ENCODE peak calls at places on chromosome 7, in four cellular contexts. A, I, G and P are unnamed samples.

GRCh38 chr7:137925091-137925490 is 76.8 kb downstream of the CREB3L2 start:
- DNase-seq in G (no peak), A (no peak), I (no peak), P (no peak)

GRCh38 chr7:105187302-105188169 is 173.5 kb downstream of the KMT2E start:
- DNase-seq in A (no peak), I (no peak), G (no peak), P (no peak)

GRCh38 chr7:70565723-70566122 is 566.2 kb upstream of the GALNT17 start:
- DNase-seq in G (no peak), I (no peak), A (no peak), P (no peak)

GRCh38 chr7:104153287-104153686 is 54.5 kb downstream of the ORC5 start:
- DNase-seq in A (no peak), I (no peak), G (no peak), P (no peak)

GRCh38 chr7:129332354-129333056 is 101.7 kb upstream of the STRIP2 start:
- DNase-seq in I (no peak), A (no peak), G (no peak), P (no peak)

GRCh38 chr7:23003505-23004246 is 10.3 kb downstream of the HYCC1 start:
- DNase-seq in I (no peak), G (no peak), A (no peak), P (no peak)

GRCh38 chr7:159136013-159136412 is 8.7 kb downstream of the VIPR2 start:
- DNase-seq in G (no peak), I (no peak), A (peak), P (no peak)

GRCh38 chr7:111866787-111867186 is 304.5 kb upstream of the IMMP2L start:
- DNase-seq in G (no peak), A (no peak), I (no peak), P (no peak)

GRCh38 chr7:72465521-72465920 is 53.4 kb upstream of the CALN1 start:
- DNase-seq in A (no peak), I (no peak), G (no peak), P (no peak)

GRCh38 chr7:150368098-150368883 is at the start of gene REPIN1:
- DNase-seq in A (peak), I (peak), G (peak), P (peak)

GRCh38 chr7:107891619-107892366 is 810 bp downstream of the DLD start:
- DNase-seq in I (no peak), G (no peak), A (no peak), P (no peak)

GRCh38 chr7:82305347-82306005 is 138.1 kb downstream of the CACNA2D1 start:
- DNase-seq in A (no peak), I (peak), G (no peak), P (no peak)
- TF ChIP-seq CTCF in A (no peak), I (no peak), G (no peak), P (no peak)

GRCh38 chr7:94004024-94004945 is at the start of gene BET1:
- DNase-seq in A (peak), G (peak), I (peak), P (peak)
- TF ChIP-seq CTCF in A (no peak), G (no peak), I (no peak), P (no peak)

GRCh38 chr7:66013938-66014337 is 31.9 kb upstream of the GUSB start:
- DNase-seq in A (peak), G (peak), I (peak), P (no peak)
- TF ChIP-seq CTCF in A (peak), G (no peak), I (peak), P (no peak)

DNA sequence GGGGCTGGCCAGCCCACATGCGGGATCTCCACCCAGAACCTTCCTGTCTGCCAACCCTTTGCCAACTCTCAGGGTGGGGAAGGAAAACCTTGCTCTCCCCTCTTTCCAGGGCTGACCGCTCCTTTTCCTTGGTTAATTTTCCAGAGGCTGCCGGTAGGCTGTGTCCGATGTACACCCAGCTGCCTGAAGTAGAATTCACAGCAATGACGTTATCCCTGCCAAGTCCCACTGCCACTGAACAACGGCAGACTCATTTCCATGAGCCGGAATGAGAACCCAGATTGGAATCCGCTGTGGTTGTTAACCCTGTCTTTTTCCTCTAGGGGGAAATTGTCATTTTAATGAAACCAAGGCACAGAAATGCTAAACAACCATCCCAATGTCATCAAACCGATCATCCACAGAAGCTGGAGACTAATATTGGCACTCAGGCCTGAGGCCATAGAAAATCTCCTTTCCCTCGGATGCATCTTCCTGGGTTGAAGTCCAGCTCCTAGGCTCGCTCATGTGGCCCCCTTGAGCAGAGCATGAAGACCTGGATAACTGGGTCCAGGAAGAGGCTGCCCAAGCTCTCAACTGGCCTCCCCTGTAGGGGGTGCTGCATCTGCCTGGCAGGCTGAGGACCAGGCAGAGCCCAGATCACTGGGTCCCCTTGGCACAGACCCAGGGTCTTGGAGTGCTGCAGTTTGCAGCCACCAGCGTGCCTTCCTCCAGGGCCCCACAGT is 30.4 kb downstream of the KLRG2 start:
- DNase-seq in A (no peak), G (no peak), I (peak), P (no peak)
- TF ChIP-seq CTCF in A (no peak), G (no peak), I (peak), P (no peak)

GRCh38 chr7:31448649-31449048 is 65.2 kb upstream of the ITPRID1 start:
- DNase-seq in I (no peak), A (no peak), G (no peak), P (no peak)

GRCh38 chr7:31444196-31444595 is 69.7 kb upstream of the ITPRID1 start:
- DNase-seq in A (no peak), G (no peak), I (no peak), P (no peak)

GRCh38 chr7:31439165-31439564 is 74.7 kb upstream of the ITPRID1 start:
- DNase-seq in G (no peak), A (no peak), I (no peak), P (no peak)

GRCh38 chr7:31440511-31440910 is 73.4 kb upstream of the ITPRID1 start:
- DNase-seq in I (no peak), G (no peak), A (no peak), P (no peak)

DNA sequence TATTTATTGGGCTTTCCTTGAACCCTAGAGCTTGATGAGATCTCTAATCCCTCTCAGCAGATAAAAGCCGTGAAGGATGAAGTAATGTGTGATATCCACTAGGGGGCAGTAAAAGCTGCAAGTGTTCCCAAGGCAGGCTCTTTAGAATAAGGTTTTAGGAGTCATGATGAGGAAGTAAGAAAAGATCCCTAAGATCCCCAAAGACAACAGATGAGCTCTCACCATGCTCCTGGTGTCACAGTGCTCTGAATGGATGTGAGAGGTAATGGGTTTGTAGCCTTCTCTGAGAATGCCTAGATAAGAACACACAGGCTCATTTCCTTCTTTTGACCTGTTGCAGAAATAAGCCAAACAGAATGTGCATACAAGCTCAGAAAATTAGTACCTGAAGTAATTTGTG is 70.4 kb upstream of the ITPRID1 start:
- DNase-seq in G (no peak), I (peak), A (no peak), P (no peak)
- TF ChIP-seq CTCF in G (peak), I (peak), A (peak), P (peak)

GRCh38 chr7:51430480-51431086 is 114.0 kb upstream of the COBL start:
- DNase-seq in I (peak), A (no peak), G (no peak), P (no peak)

GRCh38 chr7:51426163-51426562 is 109.6 kb upstream of the COBL start:
- DNase-seq in G (no peak), I (peak), A (no peak), P (no peak)

GRCh38 chr7:51428226-51428887 is 111.7 kb upstream of the COBL start:
- DNase-seq in A (no peak), G (no peak), I (peak), P (no peak)
- TF ChIP-seq CTCF in A (no peak), G (no peak), I (peak), P (no peak)

GRCh38 chr7:45921699-45922519 is 837 bp upstream of the IGFBP3 start:
- DNase-seq in A (no peak), I (peak), G (no peak), P (no peak)
- TF ChIP-seq CTCF in A (peak), I (peak), G (no peak), P (no peak)